ENCODE peak calls at places on chromosomes 6 and 20, in four cellular contexts. O, H, D and P are unnamed samples.

GRCh38 chr6:89411019-89411268 is 1.1 kb downstream of the RRAGD start:
- DNase-seq in H (no peak), O (no peak), D (no peak), P (peak; percentile 10)

GRCh38 chr6:157669747-157670216 is 153.3 kb upstream of the SNX9 start:
- DNase-seq in H (peak; percentile 87), D (no peak), O (peak; percentile 90), P (no peak)

GRCh38 chr6:26223677-26224546 is 136.7 kb downstream of the HFE start:
- DNase-seq in O (no peak), H (peak; percentile 50), D (peak; percentile 42), P (peak; percentile 74)

GRCh38 chr6:119862719-119863118 is 513.2 kb upstream of the MAN1A1 start:
- DNase-seq in H (no peak), D (no peak), O (no peak), P (no peak)

GRCh38 chr6:122071950-122072647 is 327.4 kb upstream of the HSF2 start:
- DNase-seq in H (no peak), O (no peak), D (no peak), P (no peak)

GRCh38 chr6:37103169-37104039 is 66.5 kb upstream of the PIM1 start:
- DNase-seq in H (peak; percentile 60), O (peak; percentile 83), D (no peak), P (no peak)

GRCh38 chr20:10848810-10849370 is 175.1 kb upstream of the JAG1 start:
- DNase-seq in D (no peak), H (peak; percentile 19), O (no peak), P (no peak)

GRCh38 chr6:116251568-116252384 is 2.1 kb downstream of the TSPYL4 start:
- DNase-seq in O (no peak), H (no peak), D (no peak), P (no peak)

GRCh38 chr20:11766961-11767360 is 150.7 kb upstream of the BTBD3 start:
- DNase-seq in O (no peak), H (no peak), D (no peak), P (no peak)

GRCh38 chr20:54139188-54139587 is 34.6 kb downstream of the CYP24A1 start:
- DNase-seq in H (no peak), D (no peak), O (no peak), P (no peak)

GRCh38 chr6:24930386-24930785 is 5.4 kb downstream of the RIPOR2 start:
- DNase-seq in D (no peak), O (no peak), H (no peak), P (no peak)

GRCh38 chr6:127385668-127386385 is 42.4 kb upstream of the ECHDC1 start:
- DNase-seq in H (no peak), D (no peak), O (no peak), P (no peak)

GRCh38 chr20:1441133-1441532 is 25.5 kb downstream of the NSFL1C start:
- DNase-seq in H (no peak), O (no peak), D (no peak), P (no peak)

DNA sequence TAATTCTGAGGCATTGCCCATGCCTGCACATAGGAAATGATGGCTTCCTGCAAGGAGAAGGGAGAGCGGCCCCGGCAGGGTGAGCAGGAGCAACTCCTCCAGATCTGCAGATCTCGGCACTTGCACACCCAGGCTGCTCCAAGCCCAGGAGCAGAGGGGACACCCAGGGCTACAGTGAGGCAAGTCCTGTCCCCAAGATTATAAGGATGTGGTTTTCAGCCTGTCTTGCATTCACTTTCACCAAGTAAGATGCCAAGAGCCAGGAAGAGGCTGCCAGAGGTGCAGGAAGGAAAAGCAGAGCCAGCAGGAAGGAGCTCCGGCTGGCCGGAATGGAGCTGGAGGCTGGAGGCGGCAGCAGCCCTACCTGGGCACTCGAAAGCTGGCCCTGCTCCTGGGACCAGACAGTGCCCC is 177.4 kb upstream of the CST7 start:
- DNase-seq in H (no peak), O (no peak), D (no peak), P (no peak)
- H3K4me1 ChIP-seq in H (no peaks in the 10 kb centered on the region), O (no peaks in the 10 kb centered on the region), D (no peaks in the 10 kb centered on the region), P (no peaks in the 10 kb centered on the region)

GRCh38 chr20:48818031-48818370 is 9.8 kb downstream of the PREX1 start:
- DNase-seq in O (no peak), D (no peak), H (no peak), P (no peak)

GRCh38 chr20:48819813-48820648 is 7.8 kb downstream of the PREX1 start:
- DNase-seq in O (no peak), D (no peak), H (no peak), P (peak; percentile 37)

GRCh38 chr20:48819089-48819488 is 8.7 kb downstream of the PREX1 start:
- DNase-seq in O (no peak), D (no peak), H (no peak), P (no peak)

GRCh38 chr20:48817367-48818030 is 10.3 kb downstream of the PREX1 start:
- DNase-seq in D (no peak), O (no peak), H (no peak), P (no peak)

GRCh38 chr20:48818481-48818987 is 9.3 kb downstream of the PREX1 start:
- DNase-seq in O (no peak), H (no peak), D (no peak), P (peak; percentile 54)
- H3K27ac ChIP-seq in O (no peak overlapping the region), H (peak overlapping the region; percentile 37), D (peak overlapping the region; percentile 57), P (peak overlapping the region; percentile 75)

GRCh38 chr20:58755062-58755697 is 62.6 kb downstream of the NPEPL1 start:
- DNase-seq in O (no peak), D (no peak), H (no peak), P (no peak)
- H3K4me1 ChIP-seq in O (no peaks in the 10 kb centered on the region), D (no peaks in the 10 kb centered on the region), H (no peaks in the 10 kb centered on the region), P (no peaks in the 10 kb centered on the region)

GRCh38 chr6:136613477-136613876 is 63.3 kb upstream of the MAP7 start:
- DNase-seq in D (no peak), O (no peak), H (no peak), P (no peak)
- H3K27ac ChIP-seq in D (no peak overlapping the region), O (no peak overlapping the region), H (no peak overlapping the region), P (no peak overlapping the region)

GRCh38 chr20:34531608-34532265 is 15.5 kb downstream of the DYNLRB1 start:
- DNase-seq in D (no peak), H (no peak), O (no peak), P (no peak)

GRCh38 chr20:34532320-34532719 is 16.1 kb downstream of the DYNLRB1 start:
- DNase-seq in H (no peak), O (no peak), D (no peak), P (no peak)

GRCh38 chr20:34529742-34530141 is 13.5 kb downstream of the DYNLRB1 start:
- DNase-seq in H (no peak), D (no peak), O (no peak), P (no peak)

GRCh38 chr20:34528921-34529297 is 12.7 kb downstream of the DYNLRB1 start:
- DNase-seq in D (no peak), O (no peak), H (peak; percentile 74), P (no peak)

DNA sequence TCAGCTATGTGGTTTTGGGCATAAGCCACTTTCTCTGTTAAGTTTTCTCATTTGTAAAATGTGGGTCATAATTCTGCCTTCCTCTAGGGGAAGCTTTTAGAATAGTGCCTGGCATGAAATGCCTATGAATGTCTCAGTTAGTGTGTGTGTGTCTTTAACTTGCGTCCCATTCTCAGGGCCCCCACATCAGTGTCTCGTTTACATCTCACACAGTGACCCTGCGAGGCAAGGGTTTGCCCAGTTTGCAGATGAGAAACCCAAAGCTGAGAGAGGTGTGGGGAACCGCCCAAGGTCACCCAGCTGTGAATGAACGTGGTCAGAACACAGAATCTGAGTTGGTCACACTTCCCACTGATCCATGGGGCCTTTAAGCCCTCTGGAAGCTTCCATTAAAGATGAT is 14.1 kb downstream of the DYNLRB1 start:
- DNase-seq in D (no peak), H (no peak), O (no peak), P (no peak)
- H3K4me1 ChIP-seq in D (no peaks in the 10 kb centered on the region), H (peaks cover 78% of the 10 kb centered on the region), O (peaks cover 21% of the 10 kb centered on the region), P (no peaks in the 10 kb centered on the region)

DNA sequence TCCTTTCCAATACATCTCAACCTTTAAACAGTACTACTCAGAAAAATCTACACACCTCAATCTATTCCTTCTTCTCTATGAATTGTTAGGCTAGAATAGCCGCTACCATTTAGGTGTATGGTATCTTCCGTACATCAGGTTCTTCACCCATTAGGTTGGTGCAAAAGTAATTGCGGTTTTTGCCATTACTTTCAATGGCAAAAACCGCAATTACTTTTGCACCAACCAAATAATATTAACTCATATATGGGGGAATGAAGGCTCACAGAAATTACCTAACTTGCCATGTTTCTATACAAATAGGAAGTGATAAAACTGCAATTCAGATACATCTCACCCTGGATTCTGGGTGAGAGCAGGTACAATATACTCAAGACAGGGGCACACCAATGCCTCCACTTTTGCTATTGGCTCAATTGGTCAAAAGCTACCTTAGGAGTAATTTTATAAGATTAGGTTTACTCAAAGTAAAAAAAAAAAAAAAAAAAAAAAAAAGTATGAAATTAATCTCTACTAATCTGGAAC is 37.7 kb upstream of the ARHGAP18 start:
- DNase-seq in H (no peak), D (no peak), O (no peak), P (no peak)
- H3K27ac ChIP-seq in H (peak overlapping the region; percentile 65), D (peak overlapping the region; percentile 49), O (no peak overlapping the region), P (peak overlapping the region; percentile 59)

DNA sequence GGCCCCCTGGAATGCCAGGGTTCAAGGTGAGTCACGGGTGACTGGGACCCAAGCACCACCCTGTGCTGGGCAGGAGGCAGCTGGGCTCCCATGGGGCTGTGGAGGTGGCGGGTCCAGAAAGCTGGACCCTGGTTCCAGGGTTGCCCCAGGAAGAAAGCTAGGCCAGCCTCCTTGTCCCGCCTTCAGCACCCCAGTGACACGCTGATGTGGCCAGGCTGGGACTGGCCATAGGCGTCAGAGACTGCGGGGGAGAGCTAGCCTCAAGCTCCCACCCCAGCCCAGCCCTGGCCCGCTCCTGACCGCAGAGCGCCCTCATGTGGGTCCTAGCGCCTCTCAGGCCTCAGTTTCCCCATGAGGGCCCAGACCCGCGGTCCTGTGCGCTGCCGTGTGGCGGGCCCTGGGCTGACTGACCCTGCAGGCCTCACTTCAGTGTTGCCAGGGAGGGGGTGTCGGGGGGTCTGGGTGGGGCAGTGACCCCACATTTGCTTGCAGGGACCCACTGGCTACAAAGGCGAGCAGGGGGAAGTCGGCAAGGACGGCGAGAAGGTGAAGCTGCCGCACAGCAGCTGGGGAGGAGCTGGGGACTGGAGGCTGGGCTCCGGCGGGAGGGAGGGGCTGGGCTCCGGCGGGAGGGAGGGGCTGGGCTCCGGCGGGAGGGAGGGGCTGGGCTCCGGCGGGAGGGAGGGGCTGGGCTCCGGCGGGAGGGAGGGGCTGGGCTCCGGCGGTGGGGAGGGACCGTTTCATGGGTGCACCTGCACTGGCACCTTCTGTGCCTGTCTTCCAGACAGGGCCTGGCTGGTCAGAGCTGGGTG is 7.8 kb downstream of the COL9A3 start:
- DNase-seq in O (no peak), D (peak; percentile 25), H (no peak), P (peak; percentile 41)
- H3K4me1 ChIP-seq in O (no peaks in the 10 kb centered on the region), D (peaks cover 7% of the 10 kb centered on the region), H (peaks cover 15% of the 10 kb centered on the region), P (peaks cover 9% of the 10 kb centered on the region)

GRCh38 chr6:159131709-159132108 is 37.5 kb upstream of the FNDC1 start:
- DNase-seq in O (no peak), H (no peak), D (no peak), P (no peak)
- H3K27ac ChIP-seq in O (no peak overlapping the region), H (no peak overlapping the region), D (no peak overlapping the region), P (no peak overlapping the region)

GRCh38 chr6:44041461-44042260 is 85.6 kb downstream of the MRPL14 start:
- DNase-seq in O (peak; percentile 52), D (no peak), H (no peak), P (no peak)
- H3K4me1 ChIP-seq in O (peaks cover 15% of the 10 kb centered on the region), D (no peaks in the 10 kb centered on the region), H (peaks cover 39% of the 10 kb centered on the region), P (no peaks in the 10 kb centered on the region)